ENCODE peak calls at places on chromosomes 6 and 20, in seven cellular contexts. One of them, this sample, is unnamed.

GRCh38 chr20:51486197-51487005 is 56.1 kb downstream of the NFATC2 start:
- DNase-seq in NCI-H187: no peak
- DNase-seq in CD8-positive, alpha-beta T cell: no peak
- DNase-seq in hippocampal formation: no peak
- DNase-seq in Peyer's patch: no peak
- DNase-seq in cerebellar cortex: no peak
- DNase-seq in stomach: no peak
- DNase-seq in this sample: no peak

GRCh38 chr20:4516851-4517250 is 204.9 kb upstream of the PRND start:
- DNase-seq in NCI-H187: no peak
- DNase-seq in CD8-positive, alpha-beta T cell: no peak
- DNase-seq in hippocampal formation: no peak
- DNase-seq in Peyer's patch: no peak
- DNase-seq in cerebellar cortex: no peak
- DNase-seq in stomach: no peak
- DNase-seq in this sample: no peak

GRCh38 chr20:19921349-19921793 is 95.8 kb upstream of the NAA20 start:
- DNase-seq in NCI-H187: no peak
- DNase-seq in CD8-positive, alpha-beta T cell: no peak
- DNase-seq in hippocampal formation: peak; percentile 33
- DNase-seq in Peyer's patch: no peak
- DNase-seq in cerebellar cortex: no peak
- DNase-seq in stomach: no peak
- DNase-seq in this sample: no peak

GRCh38 chr20:60069626-60070025 is 111.4 kb downstream of the CDH26 start:
- DNase-seq in NCI-H187: no peak
- DNase-seq in CD8-positive, alpha-beta T cell: no peak
- DNase-seq in hippocampal formation: no peak
- DNase-seq in Peyer's patch: no peak
- DNase-seq in cerebellar cortex: no peak
- DNase-seq in stomach: no peak
- DNase-seq in this sample: no peak

GRCh38 chr6:17086469-17086868 is 15.4 kb upstream of the STMND1 start:
- DNase-seq in NCI-H187: no peak
- DNase-seq in CD8-positive, alpha-beta T cell: no peak
- DNase-seq in hippocampal formation: peak; percentile 34
- DNase-seq in Peyer's patch: no peak
- DNase-seq in cerebellar cortex: peak; percentile 11
- DNase-seq in stomach: peak; percentile 35
- DNase-seq in this sample: no peak

GRCh38 chr6:154543638-154544037 is 33.2 kb upstream of the CNKSR3 start:
- DNase-seq in NCI-H187: no peak
- DNase-seq in CD8-positive, alpha-beta T cell: no peak
- DNase-seq in hippocampal formation: no peak
- DNase-seq in Peyer's patch: no peak
- DNase-seq in cerebellar cortex: no peak
- DNase-seq in stomach: no peak
- DNase-seq in this sample: no peak

GRCh38 chr6:105608711-105609374 is 206.0 kb upstream of the PREP start:
- DNase-seq in NCI-H187: no peak
- DNase-seq in CD8-positive, alpha-beta T cell: no peak
- DNase-seq in hippocampal formation: no peak
- DNase-seq in Peyer's patch: no peak
- DNase-seq in cerebellar cortex: no peak
- DNase-seq in stomach: no peak
- DNase-seq in this sample: no peak

GRCh38 chr6:165571721-165572132 is 91.3 kb downstream of the PDE10A start:
- DNase-seq in NCI-H187: no peak
- DNase-seq in CD8-positive, alpha-beta T cell: no peak
- DNase-seq in hippocampal formation: no peak
- DNase-seq in Peyer's patch: no peak
- DNase-seq in cerebellar cortex: no peak
- DNase-seq in stomach: no peak
- DNase-seq in this sample: no peak

GRCh38 chr6:28884423-28885148 is 39.2 kb downstream of the TRIM27 start:
- DNase-seq in NCI-H187: no peak
- DNase-seq in CD8-positive, alpha-beta T cell: peak; percentile 85
- DNase-seq in hippocampal formation: no peak
- DNase-seq in Peyer's patch: no peak
- DNase-seq in cerebellar cortex: no peak
- DNase-seq in stomach: no peak
- DNase-seq in this sample: no peak

GRCh38 chr20:57781901-57782300 is 72.1 kb upstream of the PMEPA1 start:
- DNase-seq in NCI-H187: no peak
- DNase-seq in CD8-positive, alpha-beta T cell: no peak
- DNase-seq in hippocampal formation: no peak
- DNase-seq in Peyer's patch: no peak
- DNase-seq in cerebellar cortex: no peak
- DNase-seq in stomach: no peak
- DNase-seq in this sample: no peak